ENCODE peak calls at places on chromosomes 5 and 9, in nine cellular contexts. W is CD8-positive, alpha-beta memory T cell; A is right lobe of liver; D is breast epithelium; L is mesendoderm; T is sigmoid colon; E is IMR-90; F is tibial nerve; J is aorta. P is an unnamed sample.

GRCh38 chr5:127930311-127930710 is 153.3 kb upstream of the SLC12A2 start:
- DNase-seq in W (no peak), A (no peak), D (no peak), L (no peak), T (no peak), E (peak; percentile 56), F (no peak), J (no peak), P (no peak)

GRCh38 chr5:117877731-117878130 is 1110.6 kb downstream of the DTWD2 start:
- DNase-seq in W (no peak), A (no peak), D (no peak), L (no peak), T (no peak), E (no peak), F (no peak), J (no peak), P (no peak)

GRCh38 chr5:174303437-174304045 is 258.0 kb downstream of the NSG2 start:
- DNase-seq in W (no peak), A (no peak), D (no peak), L (no peak), T (no peak), E (no peak), F (no peak), J (no peak), P (no peak)

GRCh38 chr9:74951725-74952151 is 974 bp downstream of the C9orf40 start:
- DNase-seq in W (peak; percentile 61), A (peak; percentile 55), D (peak; percentile 57), L (peak; percentile 52), T (peak; percentile 69), E (peak; percentile 12), F (peak; percentile 34), J (peak; percentile 66), P (peak; percentile 92)

GRCh38 chr9:134630393-134630790 is 11.2 kb upstream of the COL5A1 start:
- DNase-seq in W (no peak), A (peak; percentile 24), D (peak; percentile 43), L (no peak), T (peak; percentile 46), E (no peak), F (no peak), J (peak; percentile 9), P (peak; percentile 30)

GRCh38 chr9:16082796-16083195 is 530.0 kb downstream of the CCDC171 start:
- DNase-seq in W (no peak), A (no peak), D (no peak), L (no peak), T (no peak), E (peak; percentile 57), F (no peak), J (no peak), P (no peak)

GRCh38 chr5:138655530-138656245 is 80.5 kb upstream of the HSPA9 start:
- DNase-seq in W (no peak), A (no peak), D (peak; percentile 60), L (no peak), T (peak; percentile 75), E (no peak), F (peak; percentile 28), J (no peak), P (no peak)

GRCh38 chr9:4566806-4567205 is 76.5 kb downstream of the SLC1A1 start:
- DNase-seq in W (no peak), A (no peak), D (no peak), L (no peak), T (no peak), E (no peak), F (no peak), J (no peak), P (no peak)

GRCh38 chr5:122053181-122054109 is 24.6 kb downstream of the LOX start:
- DNase-seq in W (no peak), A (no peak), D (no peak), L (no peak), T (peak; percentile 64), E (peak; percentile 40), F (no peak), J (peak; percentile 51), P (peak; percentile 65)

GRCh38 chr5:135868681-135869080 is 27.0 kb downstream of the IL9 start:
- DNase-seq in W (no peak), A (no peak), D (no peak), L (no peak), T (no peak), E (no peak), F (no peak), J (no peak), P (no peak)

GRCh38 chr5:11390369-11390768 is 513.9 kb downstream of the CTNND2 start:
- DNase-seq in W (no peak), A (no peak), D (no peak), L (no peak), T (no peak), E (no peak), F (no peak), J (no peak), P (no peak)

GRCh38 chr5:155594270-155594669 is 580.7 kb downstream of the KIF4B start:
- DNase-seq in W (no peak), A (no peak), D (no peak), L (peak; percentile 4), T (no peak), E (no peak), F (no peak), J (no peak), P (no peak)

GRCh38 chr9:128408963-128409431 is 11.7 kb upstream of the CERCAM start:
- DNase-seq in W (no peak), A (no peak), D (no peak), L (no peak), T (no peak), E (no peak), F (no peak), J (no peak), P (no peak)
- H3K27me3 ChIP-seq in W (no peaks in the 10 kb centered on the region), A (no peaks in the 10 kb centered on the region), D (no peaks in the 10 kb centered on the region), L (peaks cover 10% of the 10 kb centered on the region), T (peaks cover 43% of the 10 kb centered on the region), E (peaks cover 8% of the 10 kb centered on the region), F (peaks cover 28% of the 10 kb centered on the region), J (no peaks in the 10 kb centered on the region), P (peaks cover 48% of the 10 kb centered on the region)

DNA sequence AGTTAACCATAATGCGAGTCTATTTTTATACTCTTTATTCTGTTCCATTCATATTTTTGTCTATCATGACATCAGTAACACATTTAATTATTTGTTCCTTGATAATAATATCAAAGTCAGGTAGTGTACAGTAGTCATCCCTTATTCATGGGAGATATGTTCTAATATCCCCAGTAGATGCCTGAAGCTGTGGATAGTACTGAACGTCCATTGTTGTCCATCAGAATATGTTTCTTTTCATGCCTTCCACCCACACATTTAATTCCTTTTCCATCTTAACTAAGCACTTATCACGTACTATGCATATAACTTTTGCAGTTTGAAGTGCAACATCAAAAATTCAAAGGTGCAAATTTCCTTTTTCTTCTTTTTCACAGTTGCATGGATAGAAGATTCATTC is 53.6 kb downstream of the FER start:
- DNase-seq in W (no peak), A (no peak), D (no peak), L (no peak), T (no peak), E (no peak), F (no peak), J (no peak), P (no peak)
- H3K4me3 ChIP-seq in W (no peak overlapping the region), A (no peak overlapping the region), D (no peak overlapping the region), L (no peak overlapping the region), T (no peak overlapping the region), E (no peak overlapping the region), F (no peak overlapping the region), J (no peak overlapping the region), P (no peak overlapping the region)

DNA sequence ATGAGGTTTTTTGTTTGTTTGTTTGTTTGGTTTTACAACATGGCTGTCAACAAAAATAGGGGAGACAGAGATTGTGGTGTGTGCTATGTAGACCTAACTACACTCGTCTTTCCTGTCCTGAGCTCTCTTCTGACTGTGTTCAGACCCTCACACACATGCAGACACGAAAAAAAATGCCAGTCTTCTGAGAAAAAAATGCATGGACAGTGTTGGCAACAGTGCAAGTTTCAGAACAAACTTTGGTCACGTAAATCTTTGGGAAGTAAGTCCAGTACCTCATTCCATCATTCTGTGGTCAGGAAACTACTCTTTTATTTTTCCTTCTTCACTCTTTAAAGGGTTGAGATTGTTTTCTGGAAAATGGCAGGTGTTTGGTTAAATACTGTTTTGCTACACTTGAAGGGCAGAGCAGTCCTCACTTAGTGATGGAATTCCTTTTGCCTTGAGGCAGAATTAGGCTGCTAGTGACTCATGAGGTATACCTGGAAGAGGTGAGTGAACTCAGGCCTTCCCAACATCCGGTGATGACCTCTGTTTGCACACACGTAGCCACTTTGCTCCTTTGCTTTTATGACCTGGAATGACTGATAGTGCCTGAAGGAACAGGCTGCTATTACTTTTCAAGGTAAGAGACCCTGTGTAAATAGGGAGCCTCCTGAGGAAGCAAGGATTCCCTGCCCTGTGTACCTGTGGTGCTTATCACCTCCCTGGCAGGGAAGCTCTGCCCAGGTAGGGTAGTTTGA is 81.6 kb upstream of the TNFAIP8 start:
- DNase-seq in W (no peak), A (no peak), D (no peak), L (peak; percentile 84), T (no peak), E (peak; percentile 35), F (no peak), J (no peak), P (no peak)
- H3K4me1 ChIP-seq in W (peaks cover 83% of the 10 kb centered on the region), A (no peaks in the 10 kb centered on the region), D (no peaks in the 10 kb centered on the region), L (peaks cover 26% of the 10 kb centered on the region), T (peaks cover 3% of the 10 kb centered on the region), E (peaks cover 15% of the 10 kb centered on the region), F (peaks cover 10% of the 10 kb centered on the region), J (peaks cover 2% of the 10 kb centered on the region), P (peaks cover 91% of the 10 kb centered on the region)

GRCh38 chr5:176860381-176860780 is 38.8 kb downstream of the HK3 start:
- DNase-seq in W (no peak), A (no peak), D (no peak), L (no peak), T (no peak), E (no peak), F (no peak), J (no peak), P (no peak)
- H3K27me3 ChIP-seq in W (peaks cover 21% of the 10 kb centered on the region), A (no peaks in the 10 kb centered on the region), D (peaks cover 76% of the 10 kb centered on the region), L (no peaks in the 10 kb centered on the region), T (peaks cover 59% of the 10 kb centered on the region), E (peaks cover 61% of the 10 kb centered on the region), F (peaks cover 50% of the 10 kb centered on the region), J (no peaks in the 10 kb centered on the region), P (peaks cover 72% of the 10 kb centered on the region)

GRCh38 chr9:89149726-89150125 is 28.9 kb downstream of the SHC3 start:
- DNase-seq in W (no peak), A (no peak), D (no peak), L (no peak), T (no peak), E (peak; percentile 82), F (no peak), J (no peak), P (no peak)
- H3K4me3 ChIP-seq in W (no peak overlapping the region), A (no peak overlapping the region), D (no peak overlapping the region), L (no peak overlapping the region), T (no peak overlapping the region), E (no peak overlapping the region), F (no peak overlapping the region), J (no peak overlapping the region), P (no peak overlapping the region)